ENCODE peak calls at places on chromosomes 2 and 18, in eight cellular contexts. K is endothelial cell of umbilical vein, R is upper lobe of left lung, Y is stomach, N is A549, W is ovary, X is heart left ventricle, C is breast epithelium. I is an unnamed sample.

GRCh38 chr2:71466301-71467179 is 13.2 kb downstream of the DYSF start:
- DNase-seq in R (no peak), K (peak), Y (no peak), N (peak), C (no peak), X (peak), W (no peak), I (peak)

GRCh38 chr2:174759381-174760064 is 4.7 kb downstream of the CHRNA1 start:
- DNase-seq in R (no peak), X (no peak), C (no peak), K (no peak), N (no peak), W (no peak), Y (no peak), I (no peak)

GRCh38 chr2:160689441-160689840 is 195.8 kb upstream of the RBMS1 start:
- DNase-seq in Y (no peak), R (no peak), W (no peak), N (no peak), C (no peak), K (no peak), X (no peak), I (no peak)

GRCh38 chr2:156841321-156841720 is 405.1 kb downstream of the GPD2 start:
- DNase-seq in X (no peak), N (no peak), C (no peak), R (no peak), Y (no peak), K (no peak), W (no peak), I (no peak)

GRCh38 chr2:30336978-30337841 is 105.9 kb downstream of the LBH start:
- DNase-seq in C (no peak), Y (no peak), R (no peak), W (no peak), X (no peak), N (no peak), K (no peak), I (no peak)

GRCh38 chr2:69216535-69217332 is 170.3 kb downstream of the GFPT1 start:
- DNase-seq in W (no peak), C (no peak), Y (no peak), X (peak), R (no peak), K (no peak), N (no peak), I (no peak)

GRCh38 chr18:12236934-12237832 is 17.0 kb upstream of the CIDEA start:
- DNase-seq in Y (peak), R (peak), N (peak), C (peak), K (peak), X (peak), W (peak), I (peak)

GRCh38 chr2:86000131-86000937 is 105.4 kb downstream of the POLR1A start:
- DNase-seq in X (no peak), C (peak), Y (no peak), N (no peak), R (no peak), K (peak), W (no peak), I (no peak)

GRCh38 chr2:66432801-66433694 is 1.9 kb upstream of the MEIS1 start:
- DNase-seq in W (peak), Y (peak), R (peak), K (peak), X (peak), N (peak), C (peak), I (peak)

GRCh38 chr2:37414470-37414949 is 70.1 kb downstream of the QPCT start:
- DNase-seq in K (peak), X (no peak), C (no peak), W (no peak), Y (no peak), N (peak), R (no peak), I (peak)

GRCh38 chr2:20451346-20451745 is 4.5 kb downstream of the RHOB start:
- DNase-seq in R (peak), X (no peak), N (no peak), Y (peak), C (no peak), K (peak), W (no peak), I (no peak)

GRCh38 chr18:24187049-24187448 is 48.2 kb downstream of the CABYR start:
- DNase-seq in C (no peak), K (no peak), N (no peak), X (no peak), Y (no peak), R (no peak), W (no peak), I (no peak)

GRCh38 chr2:200851398-200852248 is 12.8 kb downstream of the CLK1 start:
- DNase-seq in N (no peak), K (no peak), R (no peak), C (no peak), W (no peak), Y (no peak), X (no peak), I (no peak)
- TF ChIP-seq POLR2A in N (no peak), K (peak), R (no peak), C (no peak), W (no peak), Y (no peak), X (no peak), I (no peak)

DNA sequence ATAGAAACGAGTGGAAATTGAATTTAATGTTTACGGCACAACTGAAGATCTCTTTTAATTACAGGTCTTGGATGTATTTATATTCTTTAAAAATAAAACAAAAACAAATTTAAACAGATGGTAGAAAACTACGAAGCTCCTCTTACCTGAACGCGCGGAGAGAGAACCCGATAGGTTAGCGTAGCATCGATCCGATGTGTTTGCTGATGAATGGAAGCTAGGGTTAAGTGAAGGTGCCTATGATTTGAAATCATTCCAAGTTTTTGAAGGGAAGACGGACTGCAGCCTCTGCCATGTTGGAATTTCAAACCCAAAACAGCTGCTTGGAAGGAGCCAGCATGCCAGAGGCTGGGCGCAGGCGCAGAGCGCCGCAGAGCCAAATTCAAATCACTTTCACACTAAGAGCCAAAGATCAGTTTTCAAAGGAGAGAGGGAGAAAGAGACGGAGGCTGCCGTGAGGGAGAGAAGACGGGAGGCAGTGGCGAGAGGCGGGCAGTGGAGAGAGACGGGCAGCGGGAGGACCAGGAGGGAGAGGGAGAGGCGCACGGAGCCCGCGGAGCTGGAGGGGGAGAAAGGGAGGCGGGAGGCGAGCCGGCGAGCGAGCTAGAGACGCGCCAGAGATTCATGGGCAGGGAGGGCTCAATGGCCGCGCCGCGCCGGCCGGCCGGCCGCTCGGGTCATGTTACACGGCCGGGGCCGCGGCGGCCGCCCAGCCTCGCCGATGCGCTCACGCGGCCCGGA is at the start of gene FIGN:
- DNase-seq in C (peak), K (peak), N (peak), Y (peak), R (peak), X (peak), W (peak), I (peak)
- TF ChIP-seq POLR2A in C (no peak), K (peak), N (peak), Y (no peak), R (peak), X (peak), W (peak), I (peak)

GRCh38 chr2:134917958-134918517 is 584 bp upstream of the CCNT2 start:
- DNase-seq in X (no peak), R (no peak), N (no peak), Y (peak), C (no peak), K (peak), W (no peak), I (peak)
- TF ChIP-seq POLR2A in X (peak), R (peak), N (peak), Y (peak), C (peak), K (peak), W (peak), I (peak)

GRCh38 chr2:241102239-241102803 is at the start of gene MTERF4:
- DNase-seq in X (peak), Y (peak), N (peak), R (peak), W (peak), K (peak), C (peak), I (peak)
- TF ChIP-seq POLR2A in X (no peak), Y (no peak), N (peak), R (peak), W (peak), K (peak), C (no peak), I (peak)

GRCh38 chr2:217905906-217906305 is 96.9 kb downstream of the TNS1 start:
- DNase-seq in R (no peak), K (no peak), N (no peak), Y (no peak), W (peak), C (no peak), X (peak), I (no peak)

GRCh38 chr2:217903859-217904613 is 98.8 kb downstream of the TNS1 start:
- DNase-seq in K (peak), R (peak), X (peak), W (peak), N (no peak), Y (peak), C (no peak), I (no peak)

GRCh38 chr2:217904614-217904965 is 98.2 kb downstream of the TNS1 start:
- DNase-seq in Y (no peak), W (no peak), C (no peak), R (no peak), N (no peak), K (no peak), X (peak), I (no peak)

GRCh38 chr2:217906787-217907186 is 96.0 kb downstream of the TNS1 start:
- DNase-seq in X (peak), N (no peak), Y (no peak), K (no peak), C (no peak), W (peak), R (peak), I (no peak)

DNA sequence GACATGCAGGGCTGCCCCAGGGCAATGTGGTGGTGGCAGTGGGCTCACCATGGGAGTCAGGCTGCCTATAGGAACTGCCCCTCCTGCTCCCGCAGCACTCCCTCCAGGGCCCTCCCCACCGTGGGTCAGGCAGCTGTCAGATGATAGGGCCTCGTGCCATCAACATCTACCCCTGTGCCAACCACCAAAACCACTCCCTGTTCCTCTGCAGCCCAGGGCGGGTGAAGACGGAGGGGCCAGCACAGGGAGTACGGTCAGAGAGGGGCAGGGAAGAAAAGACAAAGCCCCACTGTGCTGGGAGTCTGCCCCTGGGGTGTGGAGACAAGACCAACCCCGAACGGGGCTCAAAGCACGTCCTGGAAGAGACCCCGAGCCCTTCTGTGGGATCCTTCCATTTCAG is 97.4 kb downstream of the TNS1 start:
- DNase-seq in K (no peak), C (no peak), Y (no peak), W (peak), X (peak), R (no peak), N (no peak), I (no peak)
- TF ChIP-seq POLR2A in K (no peak), C (no peak), Y (no peak), W (no peak), X (peak), R (peak), N (no peak), I (no peak)

GRCh38 chr18:9684901-9685738 is 23.0 kb upstream of the RAB31 start:
- DNase-seq in C (no peak), Y (no peak), N (no peak), K (no peak), R (no peak), W (peak), X (peak), I (no peak)
- TF ChIP-seq POLR2A in C (no peak), Y (no peak), N (no peak), K (no peak), R (no peak), W (no peak), X (no peak), I (no peak)

GRCh38 chr2:226797289-226797988 is 2.2 kb downstream of the IRS1 start:
- DNase-seq in K (no peak), C (peak), Y (peak), X (peak), W (peak), R (peak), N (no peak), I (no peak)
- TF ChIP-seq POLR2A in K (no peak), C (no peak), Y (no peak), X (no peak), W (no peak), R (no peak), N (no peak), I (no peak)